ENCODE peak calls at places on chromosomes 2 and 18, in four cellular contexts. E is tibial nerve, Q is fibroblast of pulmonary artery, S is endodermal cell. P is an unnamed sample.

GRCh38 chr2:117785740-117786139 is 28.8 kb upstream of the DDX18 start:
- DNase-seq in E (no peak), Q (peak), S (peak), P (peak)

GRCh38 chr2:238127165-238128060 is 11.1 kb upstream of the KLHL30 start:
- DNase-seq in Q (peak), E (no peak), S (peak), P (peak)

GRCh38 chr2:113291191-113291590 is 12.5 kb upstream of the PAX8 start:
- DNase-seq in E (no peak), Q (no peak), S (peak), P (no peak)

GRCh38 chr2:122960727-122961641 is 1064.1 kb upstream of the CNTNAP5 start:
- DNase-seq in E (no peak), S (no peak), Q (peak), P (peak)

GRCh38 chr2:51795248-51795888 is 763.4 kb upstream of the NRXN1 start:
- DNase-seq in E (no peak), Q (no peak), S (peak), P (no peak)

GRCh38 chr2:207778298-207778882 is 8.7 kb upstream of the FZD5 start:
- DNase-seq in Q (no peak), S (peak), E (no peak), P (no peak)

GRCh38 chr18:43876286-43877082 is 599.2 kb upstream of the SYT4 start:
- DNase-seq in S (no peak), Q (no peak), E (no peak), P (no peak)

GRCh38 chr2:161445097-161445496 is 29.0 kb downstream of the TBR1 start:
- DNase-seq in E (no peak), S (no peak), Q (no peak), P (no peak)

GRCh38 chr2:219461061-219461514 is 26.4 kb downstream of the SPEG start:
- DNase-seq in E (no peak), Q (peak), S (peak), P (peak)

GRCh38 chr2:106561356-106561755 is 74.2 kb downstream of the CD8B2 start:
- DNase-seq in S (no peak), Q (no peak), E (no peak), P (no peak)

GRCh38 chr18:31792580-31792911 is 31.9 kb upstream of the SLC25A52 start:
- DNase-seq in E (no peak), Q (no peak), S (no peak), P (no peak)

GRCh38 chr18:35507192-35507591 is 9.4 kb upstream of the INO80C start:
- DNase-seq in Q (no peak), S (peak), E (no peak), P (no peak)

GRCh38 chr2:224778474-224778877 is 62.3 kb upstream of the CCDC195 start:
- DNase-seq in E (peak), Q (peak), S (peak), P (peak)

GRCh38 chr18:47280121-47280520 is 28.7 kb upstream of the SKOR2 start:
- DNase-seq in Q (no peak), E (no peak), S (no peak), P (no peak)

GRCh38 chr2:71785550-71785951 is 332.2 kb downstream of the DYSF start:
- DNase-seq in E (no peak), S (peak), Q (no peak), P (no peak)

GRCh38 chr2:172251231-172251630 is 148.5 kb upstream of the DLX2 start:
- DNase-seq in E (no peak), S (no peak), Q (peak), P (peak)

GRCh38 chr2:218028189-218028495 is 25.3 kb upstream of the TNS1 start:
- DNase-seq in Q (no peak), S (no peak), E (no peak), P (no peak)

GRCh38 chr18:10051877-10052631 is 138.2 kb downstream of the VAPA start:
- DNase-seq in S (no peak), E (peak), Q (peak), P (peak)

GRCh38 chr2:27251786-27252185 is 11.1 kb downstream of the SLC30A3 start:
- DNase-seq in E (no peak), Q (no peak), S (no peak), P (no peak)

GRCh38 chr2:12970861-12971260 is 254.1 kb downstream of the TRIB2 start:
- DNase-seq in S (no peak), Q (peak), E (no peak), P (peak)

GRCh38 chr18:57210711-57211411 is 64.0 kb downstream of the BOD1L2 start:
- DNase-seq in E (no peak), Q (no peak), S (no peak), P (no peak)

GRCh38 chr2:198186257-198186656 is 381.9 kb downstream of the PLCL1 start:
- DNase-seq in S (no peak), Q (no peak), E (no peak), P (no peak)

GRCh38 chr2:198188982-198189381 is 384.6 kb downstream of the PLCL1 start:
- DNase-seq in S (no peak), Q (no peak), E (no peak), P (no peak)
- H3K4me3 ChIP-seq in S (no peak), Q (no peak), E (no peak), P (no peak)

DNA sequence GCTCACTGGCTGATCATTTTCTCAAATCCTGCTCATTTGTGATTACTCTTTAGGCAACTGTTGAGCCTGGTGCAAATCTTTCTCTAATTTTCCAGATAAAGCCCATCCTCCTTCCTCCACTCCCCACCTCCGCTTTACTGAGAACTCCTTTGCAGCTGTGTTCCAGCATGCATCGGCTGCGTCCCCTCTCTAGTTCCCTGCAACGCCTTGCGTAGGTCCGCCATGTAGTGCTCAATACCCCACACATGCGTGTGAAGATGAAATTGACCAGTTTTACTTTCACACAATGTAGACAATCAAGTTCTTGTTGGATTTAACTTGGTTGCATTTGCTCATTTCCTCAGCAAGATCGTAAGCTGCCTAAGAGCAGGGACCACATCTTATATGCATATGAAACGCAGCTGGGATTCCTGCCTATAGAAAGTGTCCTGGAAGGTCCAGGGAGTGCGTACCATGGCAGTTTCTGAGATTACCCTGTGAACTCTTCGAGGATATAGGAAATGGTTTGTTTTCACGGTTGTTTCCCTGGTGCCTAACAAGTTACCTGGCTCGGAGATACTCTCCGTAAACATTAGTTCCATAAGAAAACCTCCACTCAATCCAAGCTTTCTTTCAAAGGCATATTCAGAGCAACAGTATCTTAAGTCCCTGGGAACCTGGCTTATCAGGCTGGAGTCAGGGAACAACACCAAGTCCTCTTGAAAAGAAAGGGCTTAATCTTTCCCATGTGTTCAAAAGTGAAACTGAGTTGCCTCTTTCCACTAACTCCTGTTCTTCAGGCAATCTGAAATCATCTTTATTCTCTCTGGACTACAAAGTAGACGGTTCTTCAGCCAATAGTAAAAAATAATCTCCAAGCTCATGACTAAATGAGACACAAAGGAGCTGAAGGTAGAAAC is 766.3 kb upstream of the ID2 start:
- DNase-seq in Q (peak), S (no peak), E (no peak), P (peak)
- H3K4me3 ChIP-seq in Q (peak), S (no peak), E (no peak), P (peak)

GRCh38 chr2:189203177-189203799 is 23.7 kb upstream of the COL5A2 start:
- DNase-seq in S (no peak), E (no peak), Q (no peak), P (no peak)
- H3K4me3 ChIP-seq in S (no peak), E (no peak), Q (no peak), P (no peak)

GRCh38 chr2:102028470-102028869 is 36.7 kb downstream of the IL1R2 start:
- DNase-seq in S (no peak), E (no peak), Q (no peak), P (no peak)
- H3K4me3 ChIP-seq in S (no peak), E (no peak), Q (no peak), P (no peak)

GRCh38 chr2:240569523-240569997 is 1.3 kb downstream of the RNPEPL1 start:
- DNase-seq in E (no peak), S (no peak), Q (no peak), P (no peak)

GRCh38 chr2:240568678-240569522 is 616 bp downstream of the RNPEPL1 start:
- DNase-seq in Q (peak), S (peak), E (peak), P (peak)

GRCh38 chr2:240571314-240571973 is 3.2 kb downstream of the RNPEPL1 start:
- DNase-seq in Q (no peak), S (no peak), E (peak), P (no peak)

GRCh38 chr2:240570531-240571313 is 2.4 kb downstream of the RNPEPL1 start:
- DNase-seq in E (peak), S (no peak), Q (no peak), P (no peak)

GRCh38 chr2:240569998-240570530 is 1.8 kb downstream of the RNPEPL1 start:
- DNase-seq in S (no peak), Q (no peak), E (peak), P (no peak)
- H3K4me3 ChIP-seq in S (no peak), Q (no peak), E (no peak), P (no peak)

GRCh38 chr2:62577994-62578836 is 72.2 kb upstream of the TMEM17 start:
- DNase-seq in Q (peak), S (no peak), E (no peak), P (peak)
- H3K4me3 ChIP-seq in Q (no peak), S (no peak), E (no peak), P (no peak)

P was measured in cardiac fibroblast.